ENCODE peak calls at places on chromosomes 6 and 20, in five cellular contexts. F is mucosa of gallbladder; L is naive thymus-derived CD8-positive, alpha-beta T cell; N is cerebellar cortex; T is cardiac septum. W is an unnamed sample.

GRCh38 chr6:55868910-55869479 is 6.4 kb downstream of the BMP5 start:
- DNase-seq in T (no peak), F (no peak), L (no peak), N (no peak), W (no peak)

GRCh38 chr20:23456416-23456815 is 3.7 kb upstream of the CST11 start:
- DNase-seq in L (no peak), T (no peak), F (no peak), N (no peak), W (no peak)

GRCh38 chr20:33832113-33832853 is 21.1 kb downstream of the CHMP4B start:
- DNase-seq in T (no peak), F (no peak), N (peak), L (no peak), W (peak)

GRCh38 chr6:100430962-100431361 is 33.8 kb downstream of the SIM1 start:
- DNase-seq in F (no peak), L (no peak), T (no peak), N (no peak), W (no peak)

GRCh38 chr6:168864541-168865495 is 388.8 kb downstream of the THBS2 start:
- DNase-seq in T (no peak), L (no peak), F (no peak), N (no peak), W (no peak)

GRCh38 chr6:15440040-15440439 is 194.2 kb downstream of the JARID2 start:
- DNase-seq in L (no peak), F (no peak), T (no peak), N (no peak), W (no peak)

GRCh38 chr20:44134897-44135810 is 51.8 kb downstream of the JPH2 start:
- DNase-seq in N (peak), L (no peak), F (no peak), T (peak), W (no peak)

GRCh38 chr6:143971453-143971852 is 36.6 kb downstream of the PLAGL1 start:
- DNase-seq in T (no peak), F (no peak), N (no peak), L (no peak), W (no peak)

GRCh38 chr20:47196091-47197081 is 160.1 kb downstream of the ZMYND8 start:
- DNase-seq in N (peak), F (peak), T (peak), L (peak), W (peak)

GRCh38 chr6:75199856-75200255 is 6.0 kb downstream of the COL12A1 start:
- DNase-seq in T (no peak), L (no peak), N (no peak), F (no peak), W (no peak)

GRCh38 chr20:50366270-50367103 is 143.7 kb upstream of the PTPN1 start:
- DNase-seq in N (no peak), T (no peak), F (peak), L (peak), W (peak)

GRCh38 chr20:48647873-48648272 is 179.9 kb downstream of the PREX1 start:
- DNase-seq in F (no peak), L (no peak), N (no peak), T (no peak), W (no peak)

GRCh38 chr6:160972111-160972510 is 19.5 kb upstream of the MAP3K4 start:
- DNase-seq in L (no peak), N (no peak), F (no peak), T (no peak), W (no peak)

GRCh38 chr6:109010703-109011102 is 83.9 kb downstream of the SESN1 start:
- DNase-seq in L (no peak), N (peak), F (no peak), T (no peak), W (no peak)

GRCh38 chr6:131950767-131951575 is at the start of gene CCN2:
- DNase-seq in N (peak), L (no peak), T (peak), F (peak), W (peak)

GRCh38 chr6:166556871-166557322 is 29.6 kb downstream of the RAMACL start:
- DNase-seq in T (peak), N (peak), L (no peak), F (peak), W (peak)

W was measured in left colon.